ENCODE peak calls at places on chromosomes 16 and 17, in four cellular contexts. Y, J, N and G are unnamed samples.

GRCh38 chr16:74730049-74730683 is 29.5 kb upstream of the MLKL start:
- DNase-seq in Y (no peak), N (no peak), J (no peak), G (peak)

GRCh38 chr16:85580684-85581083 is 32.4 kb upstream of the GSE1 start:
- DNase-seq in Y (no peak), J (no peak), N (no peak), G (no peak)

GRCh38 chr17:66508896-66509843 is 206.8 kb downstream of the PRKCA start:
- DNase-seq in J (no peak), N (peak), Y (peak), G (peak)

GRCh38 chr16:57147381-57148191 is 38.3 kb downstream of the PSME3IP1 start:
- DNase-seq in Y (no peak), N (peak), J (no peak), G (peak)

GRCh38 chr17:44167181-44167861 is 3.2 kb upstream of the ASB16 start:
- DNase-seq in N (no peak), Y (no peak), J (no peak), G (no peak)

GRCh38 chr16:24088767-24089166 is 167.4 kb upstream of the CACNG3 start:
- DNase-seq in J (peak), N (no peak), Y (no peak), G (peak)

GRCh38 chr16:46573008-46573833 is 48.0 kb downstream of the SHCBP1 start:
- DNase-seq in N (peak), Y (no peak), J (no peak), G (peak)

GRCh38 chr17:4945176-4945943 is 3.0 kb downstream of the PFN1 start:
- DNase-seq in N (peak), J (no peak), Y (no peak), G (peak)

GRCh38 chr17:45361976-45362375 is 45.2 kb upstream of the MAP3K14 start:
- DNase-seq in N (no peak), Y (no peak), J (no peak), G (no peak)

GRCh38 chr17:77675411-77675810 is 283.1 kb upstream of the TNRC6C start:
- DNase-seq in N (no peak), Y (no peak), J (no peak), G (no peak)

GRCh38 chr17:17492562-17492961 is 3.6 kb downstream of the RASD1 start:
- DNase-seq in N (no peak), J (no peak), Y (no peak), G (no peak)

GRCh38 chr17:1485311-1485747 is 7.2 kb downstream of the MYO1C start:
- DNase-seq in Y (no peak), N (no peak), J (peak), G (no peak)

GRCh38 chr17:80152057-80152831 is 5.3 kb upstream of the EIF4A3 start:
- DNase-seq in N (peak), J (no peak), Y (no peak), G (no peak)

GRCh38 chr16:56965939-56966515 is 4.3 kb downstream of the CETP start:
- DNase-seq in Y (no peak), J (no peak), N (no peak), G (no peak)

GRCh38 chr16:85451646-85452363 is 161.3 kb upstream of the GSE1 start:
- DNase-seq in J (no peak), Y (peak), N (no peak), G (no peak)

GRCh38 chr17:19938736-19939135 is 38.9 kb downstream of the AKAP10 start:
- DNase-seq in J (no peak), N (no peak), Y (no peak), G (no peak)

GRCh38 chr17:44086364-44087311 is 16.1 kb downstream of the G6PC3 start:
- DNase-seq in J (no peak), N (peak), Y (peak), G (peak)

GRCh38 chr17:30228011-30228410 is 7.5 kb downstream of the SLC6A4 start:
- DNase-seq in J (no peak), Y (no peak), N (no peak), G (no peak)

GRCh38 chr17:74862108-74862901 is 2.6 kb upstream of the GRIN2C start:
- DNase-seq in J (peak), Y (peak), N (no peak), G (no peak)

GRCh38 chr17:78180083-78180482 is 6.8 kb downstream of the TK1 start:
- DNase-seq in N (no peak), J (no peak), Y (no peak), G (no peak)

GRCh38 chr17:79528592-79529125 is 82.2 kb downstream of the RBFOX3 start:
- DNase-seq in J (no peak), Y (no peak), N (no peak), G (no peak)

GRCh38 chr17:59311051-59311468 is 20.4 kb upstream of the YPEL2 start:
- DNase-seq in N (peak), J (peak), Y (peak), G (no peak)

GRCh38 chr17:77383613-77384608 is 243.1 kb downstream of the SEC14L1 start:
- DNase-seq in J (no peak), Y (no peak), N (no peak), G (no peak)

GRCh38 chr16:12410842-12411490 is 392.7 kb downstream of the CPPED1 start:
- DNase-seq in Y (no peak), J (no peak), N (no peak), G (no peak)

GRCh38 chr16:16096161-16096857 is 127.0 kb downstream of the ABCC6 start:
- DNase-seq in N (peak), Y (no peak), J (no peak), G (no peak)

GRCh38 chr16:35492225-35492624 is 2032.8 kb downstream of the TP53TG3F start:
- DNase-seq in J (no peak), Y (no peak), N (no peak), G (no peak)

GRCh38 chr16:23784811-23785447 is 30.1 kb downstream of the CHP2 start:
- DNase-seq in N (peak), J (no peak), Y (no peak), G (peak)

GRCh38 chr17:79987187-79987889 is 48.3 kb downstream of the TBC1D16 start:
- DNase-seq in J (no peak), Y (no peak), N (peak), G (no peak)

GRCh38 chr16:67104061-67104460 is 5.7 kb upstream of the PHAF1 start:
- DNase-seq in J (peak), Y (no peak), N (peak), G (no peak)

GRCh38 chr16:10039220-10040096 is 142.8 kb downstream of the GRIN2A start:
- DNase-seq in Y (no peak), N (peak), J (peak), G (no peak)

GRCh38 chr17:1745513-1746020 is 2.9 kb downstream of the SERPINF2 start:
- DNase-seq in J (no peak), N (no peak), Y (no peak), G (no peak)

GRCh38 chr17:10549108-10549842 is at the start of gene MYH2:
- DNase-seq in N (no peak), Y (no peak), J (no peak), G (no peak)

GRCh38 chr16:56347166-56347565 is 78.2 kb downstream of the AMFR start:
- DNase-seq in J (no peak), N (no peak), Y (no peak), G (no peak)

GRCh38 chr17:77471984-77472836 is 331.4 kb downstream of the SEC14L1 start:
- DNase-seq in J (no peak), N (peak), Y (peak), G (peak)

GRCh38 chr17:70060415-70060814 is 14.6 kb upstream of the KCNJ16 start:
- DNase-seq in Y (no peak), N (peak), J (no peak), G (no peak)

GRCh38 chr17:16551878-16552636 is 16.9 kb downstream of the ZNF287 start:
- DNase-seq in J (no peak), Y (no peak), N (no peak), G (no peak)

GRCh38 chr17:47872651-47873161 is 21.7 kb upstream of the SP6 start:
- DNase-seq in Y (no peak), J (no peak), N (no peak), G (no peak)